ENCODE peak calls at places on chromosomes 5 and 9, in seven cellular contexts. Y is CD4-positive, CD25-positive, alpha-beta regulatory T cell; W is heart right ventricle; K is pancreas; V is colonic mucosa; I is aorta; P is fibroblast of lung. H is an unnamed sample. For H3K4me1 and H3K36me3, the result is how much of the 10 kb centered on the place peaks cover.

GRCh38 chr9:89078421-89078820 is 87.2 kb downstream of the S1PR3 start:
- DNase-seq in Y (no peak), W (no peak), K (no peak), V (no peak), I (no peak), P (no peak), H (no peak)

GRCh38 chr5:176650354-176650884 is 3.1 kb downstream of the TSPAN17 start:
- DNase-seq in Y (no peak), W (no peak), K (no peak), V (no peak), I (no peak), P (no peak), H (no peak)

GRCh38 chr9:88593537-88594185 is 58.7 kb downstream of the NXNL2 start:
- DNase-seq in Y (peak), W (no peak), K (peak), V (peak), I (no peak), P (peak), H (no peak)

GRCh38 chr5:111668713-111669112 is 88.3 kb downstream of the NREP start:
- DNase-seq in Y (no peak), W (no peak), K (no peak), V (no peak), I (no peak), P (no peak), H (no peak)

GRCh38 chr5:60010328-60010727 is 116.8 kb upstream of the PDE4D start:
- DNase-seq in Y (no peak), W (no peak), K (no peak), V (no peak), I (no peak), P (no peak), H (no peak)

GRCh38 chr9:136847065-136847826 is 2.0 kb upstream of the PHPT1 start:
- DNase-seq in Y (no peak), W (peak), K (no peak), V (peak), I (no peak), P (peak), H (no peak)

GRCh38 chr5:139667730-139668063 is 19.5 kb downstream of the CXXC5 start:
- DNase-seq in Y (no peak), W (no peak), K (no peak), V (no peak), I (no peak), P (peak), H (no peak)

GRCh38 chr5:111772456-111772855 is 15.5 kb upstream of the NREP start:
- DNase-seq in Y (no peak), W (no peak), K (no peak), V (no peak), I (no peak), P (no peak), H (no peak)

GRCh38 chr5:129406440-129406839 is 53.7 kb upstream of the ADAMTS19 start:
- DNase-seq in Y (no peak), W (no peak), K (no peak), V (no peak), I (no peak), P (peak), H (no peak)

GRCh38 chr9:112249277-112249676 is 74.2 kb upstream of the SUSD1 start:
- DNase-seq in Y (no peak), W (no peak), K (no peak), V (no peak), I (no peak), P (peak), H (no peak)

GRCh38 chr5:40033411-40033810 is 608.6 kb upstream of the DAB2 start:
- DNase-seq in Y (no peak), W (no peak), K (no peak), V (no peak), I (no peak), P (no peak), H (no peak)

GRCh38 chr5:130514984-130515690 is 610.9 kb downstream of the CHSY3 start:
- DNase-seq in Y (no peak), W (no peak), K (no peak), V (no peak), I (no peak), P (peak), H (no peak)

GRCh38 chr9:126456396-126456795 is 129.8 kb downstream of the MVB12B start:
- DNase-seq in Y (no peak), W (no peak), K (no peak), V (no peak), I (no peak), P (no peak), H (no peak)

GRCh38 chr9:123375725-123376132 is 19.7 kb downstream of the CRB2 start:
- DNase-seq in Y (no peak), W (no peak), K (no peak), V (peak), I (no peak), P (peak), H (no peak)
- H3K4me3 ChIP-seq in Y (no peak), W (no peak), K (no peak), V (no peak), I (no peak), P (no peak), H (no peak)

DNA sequence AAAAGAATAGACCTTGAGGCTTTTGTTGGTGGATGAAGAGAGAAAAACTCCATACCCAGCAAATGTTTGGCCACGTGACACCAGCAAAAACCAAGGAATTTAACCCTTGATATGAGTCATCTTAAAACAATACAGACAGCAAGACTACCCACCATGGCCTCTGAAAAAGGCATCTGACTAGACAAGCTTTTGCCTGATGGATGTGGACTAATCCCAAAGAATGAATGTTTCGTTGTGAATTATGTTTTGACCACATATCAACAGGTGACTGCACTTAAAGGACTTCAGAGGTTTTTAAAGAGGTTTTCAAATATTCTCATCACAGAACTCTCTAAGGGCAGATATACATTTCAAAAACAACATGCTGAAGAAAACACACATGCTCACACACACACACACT is 33.0 kb upstream of the SLC1A3 start:
- DNase-seq in Y (no peak), W (no peak), K (no peak), V (no peak), I (no peak), P (peak), H (no peak)
- H3K4me1 ChIP-seq in Y (under half), W (under half), K (under half), V (under half), I (under half), P (under half), H (under half)

DNA sequence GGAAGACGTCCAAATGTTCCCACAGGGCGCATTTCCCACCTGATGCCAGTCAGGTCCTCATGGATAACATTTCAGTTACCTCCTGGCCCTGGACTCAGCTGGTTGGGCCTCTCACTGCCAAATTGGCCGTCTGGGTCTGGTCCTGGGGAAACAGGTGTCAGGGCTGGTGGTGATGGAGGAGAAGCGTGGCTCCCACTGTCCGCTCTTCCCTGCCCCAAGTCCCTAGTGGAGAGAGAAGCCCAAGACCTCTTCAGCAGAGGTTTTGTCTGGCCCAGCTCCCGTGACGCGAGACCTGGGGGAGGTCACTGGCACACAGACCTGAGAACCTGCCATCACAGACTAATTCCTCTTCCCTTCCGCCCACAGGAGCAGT is 27.8 kb upstream of the PRDM12 start:
- DNase-seq in Y (no peak), W (no peak), K (no peak), V (no peak), I (peak), P (no peak), H (no peak)
- H3K36me3 ChIP-seq in Y (half or more), W (half or more), K (half or more), V (under half), I (under half), P (under half), H (half or more)

GRCh38 chr5:179908528-179908927 is 831 bp upstream of the TBC1D9B start:
- DNase-seq in Y (no peak), W (no peak), K (peak), V (no peak), I (no peak), P (no peak), H (no peak)
- H3K4me3 ChIP-seq in Y (no peak), W (peak), K (no peak), V (no peak), I (no peak), P (no peak), H (no peak)

DNA sequence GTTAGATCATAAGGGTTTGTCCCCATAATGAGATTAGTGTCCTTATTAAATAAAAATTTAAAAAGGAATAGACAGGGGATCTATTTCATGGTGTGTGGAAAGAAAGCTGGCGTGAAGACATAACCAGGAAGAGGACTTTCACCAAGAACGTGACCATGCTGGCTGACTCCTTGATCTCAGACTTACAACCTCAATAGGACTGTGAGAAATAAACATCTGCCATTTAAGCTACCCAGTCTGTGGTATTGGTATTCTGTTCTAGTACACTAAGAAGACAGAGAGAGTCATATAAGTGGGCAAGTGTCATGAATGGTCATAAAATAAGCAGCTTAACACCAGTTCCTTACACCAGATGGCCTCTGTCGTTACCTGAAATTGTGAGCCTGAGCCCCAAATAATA is 259.4 kb upstream of the CCNG1 start:
- DNase-seq in Y (no peak), W (no peak), K (no peak), V (no peak), I (no peak), P (no peak), H (no peak)
- H3K4me1 ChIP-seq in Y (under half), W (under half), K (under half), V (under half), I (under half), P (under half), H (under half)

DNA sequence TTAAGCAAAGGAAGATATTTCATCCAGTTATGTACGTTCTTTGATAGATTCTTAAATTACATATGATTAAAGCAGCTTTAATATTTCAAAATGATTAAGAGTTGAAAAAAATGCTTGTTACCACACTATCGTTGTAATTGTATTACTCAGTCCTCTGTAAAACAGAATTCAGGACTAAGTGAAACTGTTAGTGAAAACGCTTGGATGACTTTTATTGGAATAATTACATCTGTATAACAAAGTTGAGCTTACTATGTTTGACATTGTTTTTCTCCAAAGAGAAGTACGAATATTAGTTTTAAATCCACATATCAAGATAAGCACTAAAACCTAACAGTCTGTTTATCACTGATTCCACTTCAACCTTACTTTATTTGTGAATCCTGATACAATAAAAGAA is 8.7 kb upstream of the NADK2 start:
- DNase-seq in Y (no peak), W (no peak), K (no peak), V (no peak), I (no peak), P (no peak), H (no peak)
- H3K36me3 ChIP-seq in Y (under half), W (under half), K (under half), V (under half), I (under half), P (under half), H (under half)

GRCh38 chr9:37284631-37285030 is 137.9 kb upstream of the GRHPR start:
- DNase-seq in Y (no peak), W (no peak), K (no peak), V (no peak), I (no peak), P (peak), H (no peak)
- H3K4me3 ChIP-seq in Y (no peak), W (no peak), K (no peak), V (no peak), I (no peak), P (no peak), H (no peak)

GRCh38 chr9:123232332-123232731 is 36.1 kb downstream of the STRBP start:
- DNase-seq in Y (no peak), W (no peak), K (no peak), V (no peak), I (no peak), P (no peak), H (no peak)
- H3K4me1 ChIP-seq in Y (under half), W (under half), K (under half), V (under half), I (under half), P (under half), H (under half)

DNA sequence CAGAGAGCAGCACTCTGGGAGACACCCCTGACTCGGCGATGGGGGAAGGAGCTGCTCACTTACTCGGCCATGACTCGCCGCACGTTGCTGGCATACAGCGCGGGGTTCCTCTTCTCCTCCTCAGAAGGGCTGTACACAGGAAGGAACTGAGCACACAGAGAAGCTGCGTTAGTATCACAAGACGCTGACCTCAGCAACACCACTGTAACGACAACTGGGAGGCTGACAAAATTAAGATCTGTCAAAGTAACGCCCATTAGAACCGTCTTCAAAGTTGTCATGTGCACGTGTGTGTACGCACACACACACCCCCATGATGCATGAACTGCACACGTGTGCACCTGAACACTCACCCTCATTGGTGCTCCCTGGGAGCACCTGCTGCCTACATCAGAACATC is 32.1 kb upstream of the SLC6A3 start:
- DNase-seq in Y (no peak), W (peak), K (no peak), V (peak), I (peak), P (no peak), H (peak)
- H3K36me3 ChIP-seq in Y (under half), W (under half), K (under half), V (under half), I (under half), P (under half), H (under half)

DNA sequence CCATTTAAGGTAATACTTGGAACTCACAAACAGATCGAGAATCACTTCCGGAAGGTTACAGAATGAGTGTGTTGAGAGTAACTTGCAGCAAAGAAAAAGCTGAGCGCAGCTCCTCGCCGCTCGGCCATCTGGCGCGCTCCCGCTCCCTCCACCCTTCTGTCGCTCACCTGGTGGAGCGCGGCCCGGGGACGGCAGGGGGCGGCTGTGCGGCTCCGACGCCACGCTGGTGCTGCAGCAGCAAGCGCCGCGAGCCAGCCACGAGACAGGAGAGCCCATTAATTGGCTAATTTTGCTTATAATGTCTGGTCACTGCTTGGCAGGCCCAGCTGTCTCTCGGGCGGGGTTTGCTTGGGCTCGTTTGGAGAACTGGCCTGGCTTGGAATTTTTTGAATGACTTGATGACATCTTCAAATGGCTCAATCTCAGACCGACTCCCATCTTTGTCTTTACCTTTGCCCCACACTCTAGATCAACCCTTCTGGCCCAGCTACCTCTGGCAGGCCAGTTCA is 601.8 kb downstream of the CCDC171 start:
- DNase-seq in Y (no peak), W (peak), K (peak), V (peak), I (no peak), P (peak), H (no peak)
- H3K4me3 ChIP-seq in Y (peak), W (no peak), K (no peak), V (no peak), I (no peak), P (no peak), H (peak)